ENCODE peak calls at places on chromosomes 4 and X, in nine cellular contexts. V is testis; Y is stomach; W is CD8-positive, alpha-beta memory T cell; S is tibial artery; H is mammary epithelial cell; L is effector memory CD4-positive, alpha-beta T cell; A is aorta; Z is adipocyte. F is an unnamed sample. For H3K4me1, the result is how much of the 10 kb centered on the place peaks cover.

GRCh38 chr4:57943672-57944071 is 833.5 kb upstream of the IGFBP7 start:
- DNase-seq in Y (no peak), W (no peak), S (no peak), L (no peak), A (peak), V (no peak), Z (no peak), H (no peak), F (no peak)

GRCh38 chrX:153827903-153828302 is 2.4 kb downstream of the PDZD4 start:
- DNase-seq in V (no peak), Y (no peak), H (no peak), W (no peak), Z (no peak), L (no peak), S (no peak), A (no peak), F (no peak)

GRCh38 chr4:148054275-148054674 is 322.4 kb downstream of the ARHGAP10 start:
- DNase-seq in Z (no peak), V (no peak), Y (no peak), W (peak), A (no peak), H (no peak), L (no peak), S (no peak), F (no peak)

GRCh38 chr4:25290490-25291067 is 22.0 kb upstream of the ZCCHC4 start:
- DNase-seq in S (no peak), L (no peak), V (no peak), Z (no peak), W (no peak), H (no peak), A (no peak), Y (no peak), F (peak)

GRCh38 chr4:185833055-185833598 is 21.1 kb upstream of the SORBS2 start:
- DNase-seq in W (no peak), A (no peak), V (no peak), Y (no peak), Z (no peak), S (no peak), H (peak), L (no peak), F (no peak)

GRCh38 chrX:22366166-22366702 is 93.5 kb downstream of the CBLL2 start:
- DNase-seq in Z (peak), S (no peak), Y (no peak), V (no peak), L (no peak), A (no peak), W (no peak), H (peak), F (no peak)

GRCh38 chr4:149645790-149646189 is 169.9 kb downstream of the IQCM start:
- DNase-seq in Z (no peak), Y (no peak), A (no peak), S (no peak), V (no peak), H (no peak), W (no peak), L (no peak), F (peak)

GRCh38 chr4:109465065-109465464 is 31.4 kb downstream of the SEC24B start:
- DNase-seq in H (no peak), A (no peak), S (no peak), Y (no peak), L (no peak), Z (no peak), V (no peak), W (no peak), F (no peak)

GRCh38 chr4:98113005-98113404 is 30.3 kb downstream of the STPG2 start:
- DNase-seq in A (no peak), Z (peak), H (peak), W (no peak), S (no peak), Y (no peak), V (no peak), L (no peak), F (peak)

GRCh38 chr4:104938624-104939023 is 208.1 kb upstream of the TET2 start:
- DNase-seq in S (no peak), H (no peak), A (no peak), W (peak), L (no peak), V (no peak), Y (no peak), Z (no peak), F (no peak)

GRCh38 chrX:40439625-40440532 is 140.9 kb upstream of the ATP6AP2 start:
- DNase-seq in L (no peak), A (no peak), Y (no peak), H (no peak), Z (no peak), V (no peak), W (no peak), S (no peak), F (no peak)

GRCh38 chrX:12978205-12979010 is 3.5 kb downstream of the TMSB4X start:
- DNase-seq in V (peak), H (peak), W (peak), L (peak), Z (peak), S (no peak), A (no peak), Y (peak), F (peak)

GRCh38 chrX:12977761-12978204 is 2.9 kb downstream of the TMSB4X start:
- DNase-seq in W (no peak), A (no peak), L (no peak), S (no peak), H (no peak), Z (no peak), Y (no peak), V (no peak), F (no peak)

GRCh38 chrX:12981880-12982279 is 7.0 kb downstream of the TMSB4X start:
- DNase-seq in S (no peak), W (peak), A (no peak), H (no peak), V (no peak), Y (no peak), L (no peak), Z (no peak), F (no peak)

GRCh38 chrX:12979011-12979629 is 4.2 kb downstream of the TMSB4X start:
- DNase-seq in W (no peak), H (no peak), A (no peak), S (no peak), Y (no peak), V (no peak), Z (peak), L (no peak), F (no peak)

DNA sequence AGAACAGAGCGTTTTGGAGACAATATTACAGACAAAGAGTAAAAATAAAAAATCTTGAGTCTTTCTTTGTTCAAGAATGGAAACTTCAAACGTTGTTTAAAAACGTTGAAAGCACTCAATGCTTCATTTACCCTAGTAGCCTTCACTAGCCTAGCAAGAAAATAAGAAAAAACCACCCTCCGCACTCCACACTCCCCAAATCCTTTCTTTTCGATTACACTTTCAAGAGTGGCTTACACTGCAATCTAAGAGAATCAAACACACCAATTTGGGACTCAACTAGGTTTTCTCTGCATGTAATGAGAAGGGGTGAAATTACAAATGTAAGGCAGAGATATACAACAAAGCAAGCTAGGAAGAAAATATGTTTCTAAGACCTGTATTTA is 4.7 kb downstream of the TMSB4X start:
- DNase-seq in S (no peak), V (no peak), H (no peak), W (no peak), L (no peak), Y (no peak), Z (peak), A (no peak), F (no peak)
- H3K4me1 ChIP-seq in S (under half), V (under half), H (under half), W (half or more), L (under half), Y (under half), Z (under half), A (under half), F (under half)

DNA sequence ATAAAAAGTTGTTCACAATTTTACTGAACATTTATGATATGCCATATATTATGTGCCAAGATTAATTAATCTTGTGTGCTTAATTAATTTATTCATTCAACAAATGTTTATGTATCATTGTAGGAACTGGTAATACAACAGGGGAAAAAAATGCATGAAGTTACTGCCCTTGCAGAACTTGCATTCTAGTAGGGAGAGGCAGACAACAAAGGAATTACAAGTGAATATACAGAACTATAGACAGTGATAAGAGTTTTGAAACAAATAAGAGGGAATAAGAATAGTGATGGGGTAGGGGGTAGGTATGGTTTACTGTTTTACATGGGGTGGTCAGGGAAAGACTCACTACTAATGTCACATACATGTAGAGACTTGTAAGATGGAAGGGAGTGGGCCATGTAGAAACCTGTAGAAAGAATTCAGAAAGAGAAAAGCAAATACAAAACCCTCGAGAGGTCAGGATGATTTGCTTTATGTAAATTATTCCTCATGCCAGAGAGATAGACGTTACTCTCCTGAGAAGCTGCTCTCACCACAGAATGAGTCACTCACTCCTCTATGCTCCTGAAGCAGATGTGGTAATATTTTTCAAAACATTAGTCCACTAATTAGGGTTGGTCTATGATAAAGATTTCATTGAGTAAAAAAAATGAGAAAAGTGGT is 855.0 kb upstream of the GRID2 start:
- DNase-seq in Z (peak), Y (no peak), W (no peak), A (no peak), L (no peak), H (peak), V (no peak), S (no peak), F (no peak)
- H3K4me1 ChIP-seq in Z (under half), Y (under half), W (under half), A (under half), L (under half), H (under half), V (under half), S (under half), F (under half)

DNA sequence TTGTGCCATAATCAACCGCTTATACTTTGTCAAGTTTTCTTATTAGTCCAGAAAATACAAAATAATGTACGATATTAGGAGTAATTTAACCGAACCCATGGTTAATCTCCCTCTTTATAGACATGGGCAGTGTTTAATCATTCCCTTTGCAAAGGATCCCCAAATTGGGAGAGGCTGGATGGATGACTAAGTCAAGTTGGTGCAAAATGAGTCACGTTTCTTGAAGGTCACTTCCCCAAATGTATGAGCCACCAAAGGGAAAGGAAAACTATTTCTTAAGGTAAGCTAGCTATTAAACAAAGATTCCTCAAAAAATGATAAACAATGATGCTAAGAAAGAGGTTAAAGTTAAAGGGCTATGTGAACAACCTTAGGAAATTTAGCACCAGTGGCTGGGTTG is 17.5 kb downstream of the MAML3 start:
- DNase-seq in A (no peak), V (no peak), S (no peak), Z (no peak), Y (no peak), H (peak), W (no peak), L (no peak), F (no peak)
- H3K4me1 ChIP-seq in A (under half), V (under half), S (under half), Z (under half), Y (half or more), H (under half), W (under half), L (under half), F (under half)

GRCh38 chrX:2348225-2348624 is 152.6 kb downstream of the DHRSX start:
- DNase-seq in A (no peak), L (no peak), W (no peak), S (no peak), H (no peak), Y (no peak), Z (no peak), V (no peak), F (no peak)
- H3K4me1 ChIP-seq in A (under half), L (under half), W (under half), S (under half), H (under half), Y (under half), Z (under half), V (under half), F (under half)

DNA sequence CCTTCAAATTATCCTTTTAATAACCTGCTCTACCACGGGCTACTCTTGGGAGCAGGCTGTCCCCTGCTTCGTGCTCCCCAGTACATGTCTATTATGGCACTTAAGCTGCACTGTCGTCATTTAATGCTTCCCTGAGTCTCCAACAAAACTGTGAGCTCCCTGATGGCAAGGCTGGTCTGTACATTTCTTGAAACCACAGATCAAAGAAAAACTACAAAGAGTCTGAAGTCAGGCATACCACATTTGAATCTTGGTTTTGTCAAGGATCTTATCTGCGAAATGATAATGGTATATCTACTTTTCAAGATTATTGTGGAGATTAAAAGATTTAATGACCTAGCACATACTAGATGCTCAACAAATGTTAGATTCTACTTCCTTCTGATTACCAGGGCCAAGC is 45.7 kb downstream of the MAML3 start:
- DNase-seq in S (no peak), Z (no peak), L (no peak), V (no peak), Y (no peak), A (no peak), W (no peak), H (no peak), F (no peak)
- H3K4me1 ChIP-seq in S (under half), Z (under half), L (under half), V (under half), Y (half or more), A (under half), W (under half), H (under half), F (under half)

DNA sequence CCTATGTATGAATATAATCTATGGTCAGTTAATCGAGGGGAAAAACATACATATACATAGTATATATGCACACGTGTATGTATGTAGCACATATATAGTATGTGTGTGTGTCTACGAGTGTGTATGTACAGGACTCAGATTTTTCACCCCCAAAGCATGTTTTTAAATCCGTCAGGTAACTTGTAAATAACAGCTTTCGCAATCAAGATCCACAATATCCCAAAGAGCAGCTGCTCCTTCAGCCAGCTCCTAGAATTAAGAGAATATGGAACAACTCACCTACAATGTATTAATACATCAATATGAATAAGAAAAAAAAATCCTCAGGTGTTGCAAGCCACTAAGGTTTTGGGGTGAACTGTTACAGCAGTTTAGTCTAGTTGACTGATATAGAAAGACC is 3.5 kb downstream of the MRFAP1L1 start:
- DNase-seq in S (no peak), A (no peak), Y (no peak), V (no peak), H (no peak), W (no peak), L (no peak), Z (no peak), F (no peak)
- H3K4me1 ChIP-seq in S (under half), A (under half), Y (half or more), V (under half), H (under half), W (half or more), L (under half), Z (under half), F (under half)

DNA sequence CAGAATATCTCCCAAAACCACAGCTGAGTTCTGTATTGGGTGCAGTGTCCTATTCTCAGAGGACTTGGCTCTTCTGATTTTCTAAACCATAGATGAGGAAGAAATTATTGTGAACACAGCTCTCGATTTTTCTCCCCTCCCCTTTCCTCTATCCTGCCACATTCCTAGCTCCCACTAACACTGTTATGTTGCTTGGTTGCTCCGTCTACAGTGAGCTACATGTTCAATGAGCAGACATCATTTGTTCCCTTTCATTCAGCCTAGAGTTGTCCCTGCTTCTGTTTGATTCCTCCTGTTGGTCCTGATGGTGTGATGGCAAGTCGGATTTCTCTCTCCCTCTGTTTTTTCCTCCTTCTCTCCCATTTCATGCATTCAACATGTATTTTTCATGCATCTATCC is 65.9 kb downstream of the DIPK2B start:
- DNase-seq in V (no peak), Z (no peak), A (no peak), L (no peak), H (no peak), Y (no peak), S (no peak), W (no peak), F (no peak)
- H3K4me1 ChIP-seq in V (under half), Z (under half), A (under half), L (under half), H (under half), Y (under half), S (under half), W (under half), F (under half)

DNA sequence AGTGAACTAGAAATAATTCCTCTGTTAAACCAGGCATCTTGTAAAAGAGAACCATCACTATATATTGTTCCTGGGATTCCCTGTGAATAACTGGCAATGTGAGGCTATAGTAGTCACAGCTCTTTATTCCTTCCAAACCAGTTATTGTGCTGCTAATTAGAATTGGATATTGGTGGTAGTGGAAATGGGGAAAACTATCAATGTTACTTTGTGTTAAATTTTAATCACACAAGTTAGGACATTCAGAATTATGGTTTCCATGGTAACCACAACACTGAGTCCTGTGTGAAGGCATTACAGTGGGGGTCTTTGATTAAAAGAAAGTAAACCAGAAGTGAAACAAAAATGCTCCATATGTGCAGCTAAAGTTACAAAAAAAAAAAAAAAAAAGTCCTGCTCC is 200.3 kb downstream of the ADGRL3 start:
- DNase-seq in S (no peak), W (no peak), Z (no peak), A (no peak), H (no peak), L (no peak), V (no peak), Y (no peak), F (no peak)
- H3K4me1 ChIP-seq in S (under half), W (under half), Z (under half), A (under half), H (under half), L (under half), V (under half), Y (under half), F (under half)

F was measured in endodermal cell.